ENCODE peak calls at places on chromosomes 6 and 20, in seven cellular contexts. N, Y, S, W, E, U and P are unnamed samples.

GRCh38 chr6:26158581-26159416 is 71.6 kb downstream of the HFE start:
- DNase-seq in N (peak; percentile 59), Y (peak; percentile 82), S (peak; percentile 68), W (peak; percentile 40), E (no peak), U (peak; percentile 71), P (no peak)

GRCh38 chr6:5995705-5996686 is 10.7 kb downstream of the NRN1 start:
- DNase-seq in N (peak; percentile 11), Y (peak; percentile 92), S (peak; percentile 59), W (no peak), E (no peak), U (peak; percentile 75), P (no peak)

GRCh38 chr6:79277109-79277508 is 42.6 kb upstream of the HMGN3 start:
- DNase-seq in N (peak; percentile 53), Y (no peak), S (no peak), W (no peak), E (no peak), U (no peak), P (no peak)

GRCh38 chr6:44456070-44456965 is 68.8 kb downstream of the CDC5L start:
- DNase-seq in N (peak; percentile 67), Y (peak; percentile 39), S (no peak), W (no peak), E (no peak), U (peak; percentile 63), P (no peak)

GRCh38 chr20:23655551-23656211 is 17.9 kb upstream of the CST3 start:
- DNase-seq in N (no peak), Y (no peak), S (peak; percentile 64), W (no peak), E (no peak), U (peak; percentile 81), P (no peak)

GRCh38 chr6:1004885-1005635 is 306.8 kb upstream of the FOXQ1 start:
- DNase-seq in N (no peak), Y (no peak), S (no peak), W (no peak), E (no peak), U (no peak), P (no peak)

GRCh38 chr6:43188426-43188825 is 6.4 kb downstream of the CUL9 start:
- DNase-seq in N (no peak), Y (no peak), S (no peak), W (no peak), E (no peak), U (no peak), P (no peak)

GRCh38 chr6:50539441-50539840 is 173.9 kb upstream of the TFAP2D start:
- DNase-seq in N (no peak), Y (no peak), S (no peak), W (no peak), E (no peak), U (no peak), P (no peak)

GRCh38 chr6:136365781-136366354 is 76.2 kb upstream of the BCLAF1 start:
- DNase-seq in N (no peak), Y (no peak), S (peak; percentile 51), W (no peak), E (no peak), U (peak; percentile 69), P (no peak)

GRCh38 chr20:20225325-20225724 is 142.6 kb upstream of the INSM1 start:
- DNase-seq in N (no peak), Y (peak; percentile 99), S (no peak), W (no peak), E (no peak), U (no peak), P (no peak)

GRCh38 chr6:33856655-33857054 is 52.9 kb upstream of the MLN start:
- DNase-seq in N (no peak), Y (no peak), S (no peak), W (peak; percentile 40), E (peak; percentile 20), U (no peak), P (no peak)

GRCh38 chr6:32971581-32972352 is 3.4 kb downstream of the BRD2 start:
- DNase-seq in N (peak; percentile 100), Y (peak; percentile 100), S (peak; percentile 100), W (peak; percentile 100), E (peak; percentile 100), U (peak; percentile 99), P (peak; percentile 100)

GRCh38 chr6:86825436-86825835 is 111.9 kb upstream of the HTR1E start:
- DNase-seq in N (no peak), Y (no peak), S (no peak), W (no peak), E (no peak), U (no peak), P (no peak)

GRCh38 chr6:158645064-158646022 is 800 bp upstream of the DYNLT1 start:
- DNase-seq in N (no peak), Y (no peak), S (no peak), W (peak; percentile 27), E (no peak), U (no peak), P (no peak)

GRCh38 chr6:26575494-26575939 is 21.2 kb upstream of the ABT1 start:
- DNase-seq in N (no peak), Y (no peak), S (no peak), W (no peak), E (no peak), U (no peak), P (no peak)

GRCh38 chr6:26268659-26269402 is 96.2 kb upstream of the BTN3A2 start:
- DNase-seq in N (no peak), Y (peak; percentile 61), S (no peak), W (no peak), E (no peak), U (no peak), P (no peak)

GRCh38 chr6:15330174-15330934 is 84.5 kb downstream of the JARID2 start:
- DNase-seq in N (peak; percentile 36), Y (no peak), S (no peak), W (no peak), E (no peak), U (no peak), P (no peak)

GRCh38 chr20:61026731-61027130 is 225.3 kb upstream of the CDH4 start:
- DNase-seq in N (no peak), Y (no peak), S (no peak), W (no peak), E (no peak), U (no peak), P (no peak)

GRCh38 chr20:52191436-52192295 is at the start of gene ZFP64:
- DNase-seq in N (peak; percentile 72), Y (no peak), S (peak; percentile 73), W (peak; percentile 56), E (peak; percentile 20), U (peak; percentile 88), P (peak; percentile 78)

GRCh38 chr6:62805431-62805830 is 405.8 kb upstream of the FKBP1C start:
- DNase-seq in N (no peak), Y (no peak), S (no peak), W (no peak), E (no peak), U (no peak), P (no peak)

GRCh38 chr6:118320652-118321051 is 227.4 kb upstream of the PLN start:
- DNase-seq in N (peak; percentile 11), Y (peak; percentile 61), S (no peak), W (no peak), E (no peak), U (no peak), P (no peak)

GRCh38 chr6:87697581-87698552 is 4.2 kb downstream of the AKIRIN2 start:
- DNase-seq in N (peak; percentile 92), Y (no peak), S (no peak), W (no peak), E (no peak), U (no peak), P (no peak)

GRCh38 chr6:158910484-158911075 is 89.4 kb downstream of the RSPH3 start:
- DNase-seq in N (no peak), Y (no peak), S (peak; percentile 40), W (no peak), E (no peak), U (no peak), P (peak; percentile 51)

GRCh38 chr20:44910690-44911262 is 916 bp downstream of the PABPC1L start:
- DNase-seq in N (no peak), Y (no peak), S (no peak), W (no peak), E (no peak), U (no peak), P (no peak)

GRCh38 chr6:143279385-143279784 is 171.1 kb downstream of the ADAT2 start:
- DNase-seq in N (peak; percentile 38), Y (no peak), S (no peak), W (no peak), E (no peak), U (no peak), P (no peak)

GRCh38 chr6:170291271-170292110 is 613 bp upstream of the DLL1 start:
- DNase-seq in N (no peak), Y (peak; percentile 84), S (no peak), W (peak; percentile 38), E (no peak), U (peak; percentile 84), P (no peak)

GRCh38 chr20:47397652-47398301 is 41.3 kb upstream of the ZMYND8 start:
- DNase-seq in N (no peak), Y (no peak), S (no peak), W (no peak), E (no peak), U (no peak), P (no peak)

GRCh38 chr6:17341117-17341805 is 52.1 kb upstream of the CAP2 start:
- DNase-seq in N (no peak), Y (no peak), S (no peak), W (no peak), E (no peak), U (no peak), P (no peak)

GRCh38 chr6:149225370-149225769 is 92.1 kb upstream of the TAB2 start:
- DNase-seq in N (no peak), Y (no peak), S (no peak), W (no peak), E (no peak), U (no peak), P (no peak)

GRCh38 chr20:36932476-36933426 is 18.8 kb downstream of the SAMHD1 start:
- DNase-seq in N (peak; percentile 29), Y (no peak), S (no peak), W (no peak), E (no peak), U (no peak), P (no peak)

GRCh38 chr6:41577865-41578713 is 31.9 kb downstream of the FOXP4 start:
- DNase-seq in N (peak; percentile 37), Y (peak; percentile 89), S (peak; percentile 51), W (no peak), E (no peak), U (no peak), P (no peak)

GRCh38 chr6:1208876-1209275 is 103.0 kb upstream of the FOXQ1 start:
- DNase-seq in N (no peak), Y (no peak), S (no peak), W (no peak), E (no peak), U (no peak), P (no peak)